ENCODE peak calls at places on chromosomes 5 and 9, in six cellular contexts. H is LoVo; Y is activated naive CD8-positive, alpha-beta T cell treated with anti-CD3 and anti-CD28 coated beads, Interleukin-2, amount 50 U/mL, for 24 hours; E is fibroblast of the aortic adventitia; U is hippocampal formation; L is CD8-positive, alpha-beta T cell. R is an unnamed sample.

GRCh38 chr5:89936576-89936975 is 473.0 kb downstream of the CETN3 start:
- DNase-seq in Y (no peak), H (no peak), L (no peak), E (no peak), U (no peak), R (no peak)

GRCh38 chr5:130102375-130102774 is 198.1 kb downstream of the CHSY3 start:
- DNase-seq in E (no peak), U (no peak), H (no peak), Y (no peak), L (no peak), R (no peak)

GRCh38 chr5:173495225-173495904 is 121.1 kb downstream of the BOD1 start:
- DNase-seq in Y (no peak), E (peak; percentile 89), U (no peak), L (no peak), H (no peak), R (no peak)

GRCh38 chr5:39713224-39713911 is 288.6 kb upstream of the DAB2 start:
- DNase-seq in H (no peak), E (peak; percentile 65), Y (no peak), U (no peak), L (no peak), R (no peak)

GRCh38 chr5:93607367-93608258 is 24.6 kb downstream of the NR2F1 start:
- DNase-seq in H (peak; percentile 47), E (peak; percentile 69), Y (no peak), L (no peak), U (peak; percentile 36), R (no peak)

GRCh38 chr9:96844040-96844439 is 10.3 kb downstream of the ZNF782 start:
- DNase-seq in H (no peak), Y (no peak), U (no peak), L (no peak), E (peak; percentile 23), R (no peak)

GRCh38 chr5:27598576-27598975 is 560.2 kb upstream of the CDH9 start:
- DNase-seq in Y (no peak), U (no peak), E (peak; percentile 34), L (no peak), H (no peak), R (no peak)

GRCh38 chr9:69158471-69158870 is 15.6 kb upstream of the TJP2 start:
- DNase-seq in H (no peak), Y (no peak), L (no peak), U (no peak), E (no peak), R (no peak)

GRCh38 chr5:59236448-59236847 is 653.6 kb downstream of the RAB3C start:
- DNase-seq in U (no peak), E (no peak), H (no peak), Y (no peak), L (no peak), R (no peak)

GRCh38 chr5:141782991-141783598 is 95.1 kb downstream of the PCDH1 start:
- DNase-seq in H (no peak), L (no peak), Y (no peak), U (no peak), E (no peak), R (no peak)

GRCh38 chr9:127869310-127870152 is 7.9 kb downstream of the AK1 start:
- DNase-seq in Y (peak; percentile 92), U (peak; percentile 71), E (peak; percentile 78), L (peak; percentile 72), H (peak; percentile 77), R (peak; percentile 96)

GRCh38 chr9:12698293-12698692 is 5.1 kb downstream of the TYRP1 start:
- DNase-seq in U (no peak), E (peak; percentile 82), H (no peak), L (no peak), Y (no peak), R (no peak)

GRCh38 chr9:93317495-93318094 is 133.7 kb downstream of the WNK2 start:
- DNase-seq in E (no peak), U (no peak), H (no peak), L (no peak), Y (no peak), R (peak; percentile 75)